ENCODE peak calls at places on chromosomes 7 and 10, in four cellular contexts. One of them, this sample, is unnamed.

GRCh38 chr10:45379303-45379726 is 5.3 kb downstream of the ALOX5 start:
- DNase-seq in fibroblast of the aortic adventitia: no peak
- DNase-seq in left ventricle myocardium inferior: no peak
- DNase-seq in lung: no peak
- DNase-seq in this sample: no peak

GRCh38 chr7:5620459-5620881 is 161.0 kb downstream of the RNF216 start:
- DNase-seq in fibroblast of the aortic adventitia: no peak
- DNase-seq in left ventricle myocardium inferior: no peak
- DNase-seq in lung: no peak
- DNase-seq in this sample: no peak

GRCh38 chr7:17802056-17802455 is 138.2 kb downstream of the SNX13 start:
- DNase-seq in fibroblast of the aortic adventitia: no peak
- DNase-seq in left ventricle myocardium inferior: no peak
- DNase-seq in lung: no peak
- DNase-seq in this sample: no peak

GRCh38 chr10:17923728-17924127 is 28.0 kb upstream of the SLC39A12 start:
- DNase-seq in fibroblast of the aortic adventitia: peak; percentile 97
- DNase-seq in left ventricle myocardium inferior: no peak
- DNase-seq in lung: peak; percentile 38
- DNase-seq in this sample: no peak

GRCh38 chr10:118953999-118954398 is 75.5 kb upstream of the NANOS1 start:
- DNase-seq in fibroblast of the aortic adventitia: no peak
- DNase-seq in left ventricle myocardium inferior: no peak
- DNase-seq in lung: peak; percentile 23
- DNase-seq in this sample: no peak

GRCh38 chr10:61763778-61764177 is 101.0 kb downstream of the CABCOCO1 start:
- DNase-seq in fibroblast of the aortic adventitia: no peak
- DNase-seq in left ventricle myocardium inferior: no peak
- DNase-seq in lung: no peak
- DNase-seq in this sample: no peak

GRCh38 chr10:4266387-4267083 is 481.5 kb upstream of the KLF6 start:
- DNase-seq in fibroblast of the aortic adventitia: peak; percentile 70
- DNase-seq in left ventricle myocardium inferior: no peak
- DNase-seq in lung: no peak
- DNase-seq in this sample: no peak

GRCh38 chr7:36387437-36388345 is 2.0 kb upstream of the ANLN start:
- DNase-seq in fibroblast of the aortic adventitia: no peak
- DNase-seq in left ventricle myocardium inferior: no peak
- DNase-seq in lung: no peak
- DNase-seq in this sample: no peak

GRCh38 chr10:100534726-100535125 is 1.0 kb upstream of the HIF1AN start:
- DNase-seq in fibroblast of the aortic adventitia: no peak
- DNase-seq in left ventricle myocardium inferior: no peak
- DNase-seq in lung: no peak
- DNase-seq in this sample: no peak

GRCh38 chr10:123585477-123586445 is 80.4 kb upstream of the GPR26 start:
- DNase-seq in fibroblast of the aortic adventitia: no peak
- DNase-seq in left ventricle myocardium inferior: no peak
- DNase-seq in lung: no peak
- DNase-seq in this sample: no peak
- TF ChIP-seq CTCF in fibroblast of the aortic adventitia: no peak
- TF ChIP-seq CTCF in left ventricle myocardium inferior: no peak
- TF ChIP-seq CTCF in lung: no peak
- TF ChIP-seq CTCF in this sample: no peak

GRCh38 chr7:2384354-2385243 is 18.8 kb upstream of the CHST12 start:
- DNase-seq in fibroblast of the aortic adventitia: no peak
- DNase-seq in left ventricle myocardium inferior: no peak
- DNase-seq in lung: no peak
- DNase-seq in this sample: no peak
- TF ChIP-seq CTCF in fibroblast of the aortic adventitia: no peak
- TF ChIP-seq CTCF in left ventricle myocardium inferior: no peak
- TF ChIP-seq CTCF in lung: no peak
- TF ChIP-seq CTCF in this sample: peak; percentile 33

DNA sequence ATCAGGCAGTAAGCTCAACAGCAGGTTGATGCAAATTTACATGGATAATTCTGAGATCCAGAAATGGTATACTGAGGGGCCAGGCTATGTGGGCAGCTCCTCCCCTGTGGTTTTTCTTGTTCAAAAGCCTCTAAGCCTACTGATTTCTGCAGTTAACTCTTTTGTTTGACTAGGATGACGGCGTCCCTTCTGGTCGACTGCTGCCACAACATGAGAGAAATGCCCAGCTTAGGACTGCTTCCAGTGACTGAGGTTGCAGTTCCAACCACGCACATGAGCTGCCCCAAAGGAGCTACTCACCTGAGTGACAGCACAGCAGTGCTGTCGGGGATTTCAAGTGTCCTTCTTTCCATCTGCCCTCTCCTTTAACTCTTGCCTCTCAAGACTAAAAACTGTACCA is 973.0 kb upstream of the GHITM start:
- DNase-seq in fibroblast of the aortic adventitia: no peak
- DNase-seq in left ventricle myocardium inferior: no peak
- DNase-seq in lung: no peak
- DNase-seq in this sample: no peak
- TF ChIP-seq CTCF in fibroblast of the aortic adventitia: no peak
- TF ChIP-seq CTCF in left ventricle myocardium inferior: no peak
- TF ChIP-seq CTCF in lung: no peak
- TF ChIP-seq CTCF in this sample: no peak

DNA sequence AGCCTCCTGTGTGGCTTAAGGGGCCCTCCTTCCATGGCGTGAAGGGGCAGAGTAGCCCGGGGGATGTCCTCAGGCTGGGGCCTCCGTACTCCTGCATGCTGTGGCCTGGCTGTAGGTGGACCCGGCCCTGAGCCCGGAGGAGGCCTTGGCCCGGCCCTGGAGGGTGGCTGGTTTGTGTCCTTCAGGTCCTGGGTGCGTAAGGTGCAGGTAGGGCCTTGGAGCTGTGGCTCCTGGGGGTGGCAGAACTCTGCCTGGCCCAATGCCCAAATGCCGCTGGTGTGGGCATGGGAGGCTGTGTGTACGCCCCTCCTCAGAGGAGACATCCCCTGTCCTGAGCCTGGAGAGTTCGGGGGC is 26.9 kb upstream of the AMZ1 start:
- DNase-seq in fibroblast of the aortic adventitia: no peak
- DNase-seq in left ventricle myocardium inferior: no peak
- DNase-seq in lung: no peak
- DNase-seq in this sample: no peak
- TF ChIP-seq CTCF in fibroblast of the aortic adventitia: no peak
- TF ChIP-seq CTCF in left ventricle myocardium inferior: no peak
- TF ChIP-seq CTCF in lung: no peak
- TF ChIP-seq CTCF in this sample: no peak

DNA sequence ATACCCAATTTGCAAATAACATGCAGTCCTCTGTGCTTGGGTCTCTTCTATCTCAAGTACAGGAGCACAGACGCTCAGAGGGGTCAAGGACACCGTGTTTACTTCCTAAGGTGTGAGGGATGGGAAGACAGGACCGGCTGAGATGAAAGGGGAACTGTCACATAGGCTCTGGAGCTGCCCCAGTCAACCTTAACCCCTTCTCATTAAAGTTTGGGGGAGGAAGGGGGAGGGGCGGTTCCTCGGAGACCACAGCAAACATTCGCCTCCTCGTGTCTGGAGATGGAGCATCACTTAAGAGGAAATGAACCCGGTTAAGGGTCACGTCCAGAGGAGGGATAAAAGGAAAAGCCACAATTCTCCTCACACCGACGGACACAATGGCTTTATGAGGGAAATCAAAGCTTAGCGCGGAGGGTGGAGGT is 1.1 kb downstream of the SH3PXD2A start:
- DNase-seq in fibroblast of the aortic adventitia: peak; percentile 33
- DNase-seq in left ventricle myocardium inferior: no peak
- DNase-seq in lung: no peak
- DNase-seq in this sample: no peak
- TF ChIP-seq CTCF in fibroblast of the aortic adventitia: no peak
- TF ChIP-seq CTCF in left ventricle myocardium inferior: no peak
- TF ChIP-seq CTCF in lung: no peak
- TF ChIP-seq CTCF in this sample: no peak

DNA sequence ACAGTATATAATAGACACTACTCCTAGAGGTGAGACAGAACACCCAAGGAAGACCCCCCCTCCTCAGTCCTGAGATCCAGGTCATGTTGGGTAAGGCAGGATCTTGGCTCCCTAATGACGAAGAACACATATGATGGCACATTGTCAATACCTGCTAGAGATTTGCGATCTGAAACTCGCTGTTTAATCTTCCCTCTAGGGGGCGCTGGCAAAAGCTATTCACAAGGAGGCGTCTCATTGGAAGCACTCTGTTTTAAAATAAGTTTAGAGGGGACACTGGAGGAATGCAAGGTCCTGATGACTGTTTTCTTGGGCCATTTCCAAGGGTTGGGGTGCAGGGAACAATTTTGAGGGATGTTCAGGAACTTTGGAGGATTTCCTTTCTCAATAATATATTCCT is 1013.7 kb upstream of the MBL2 start:
- DNase-seq in fibroblast of the aortic adventitia: no peak
- DNase-seq in left ventricle myocardium inferior: no peak
- DNase-seq in lung: no peak
- DNase-seq in this sample: no peak
- TF ChIP-seq CTCF in fibroblast of the aortic adventitia: no peak
- TF ChIP-seq CTCF in left ventricle myocardium inferior: no peak
- TF ChIP-seq CTCF in lung: no peak
- TF ChIP-seq CTCF in this sample: peak; percentile 38

GRCh38 chr7:6637544-6638229 is 569 bp downstream of the ZNF316 start:
- DNase-seq in fibroblast of the aortic adventitia: no peak
- DNase-seq in left ventricle myocardium inferior: no peak
- DNase-seq in lung: peak; percentile 37
- DNase-seq in this sample: peak; percentile 96
- TF ChIP-seq CTCF in fibroblast of the aortic adventitia: peak; percentile 27
- TF ChIP-seq CTCF in left ventricle myocardium inferior: no peak
- TF ChIP-seq CTCF in lung: no peak
- TF ChIP-seq CTCF in this sample: peak; percentile 54